ENCODE peak calls at places on chromosomes 5 and 9, in seven cellular contexts. G is AML-193; N is G401; D is prostate gland; V is CD8-positive, alpha-beta memory T cell; W is fibroblast of lung; F is activated T-helper 1 cell treated with Interleukin-2 at 50 U/mL for 16 hours. O is an unnamed sample.

GRCh38 chr5:150734579-150735384 is 24.0 kb downstream of the DCTN4 start:
- DNase-seq in G (peak; percentile 73), N (no peak), D (no peak), V (no peak), W (no peak), F (no peak), O (peak; percentile 13)

GRCh38 chr9:119924736-119925135 is 555.5 kb upstream of the BRINP1 start:
- DNase-seq in G (no peak), N (no peak), D (no peak), V (no peak), W (no peak), F (no peak), O (peak; percentile 32)

GRCh38 chr9:127524373-127524772 is 73.1 kb downstream of the LRSAM1 start:
- DNase-seq in G (no peak), N (no peak), D (no peak), V (no peak), W (no peak), F (no peak), O (peak; percentile 49)

GRCh38 chr5:151906246-151906645 is 18.4 kb downstream of the GLRA1 start:
- DNase-seq in G (no peak), N (no peak), D (no peak), V (no peak), W (no peak), F (no peak), O (no peak)

GRCh38 chr9:93827545-93828330 is 127.4 kb downstream of the BARX1 start:
- DNase-seq in G (no peak), N (peak; percentile 53), D (no peak), V (no peak), W (peak; percentile 45), F (no peak), O (peak; percentile 83)

GRCh38 chr5:25713259-25713658 is 1068.5 kb upstream of the CDH10 start:
- DNase-seq in G (no peak), N (no peak), D (no peak), V (no peak), W (no peak), F (no peak), O (peak; percentile 46)

GRCh38 chr5:83107692-83108410 is 30.5 kb downstream of the XRCC4 start:
- DNase-seq in G (no peak), N (no peak), D (no peak), V (no peak), W (no peak), F (no peak), O (no peak)

GRCh38 chr9:14690986-14691730 is 2.1 kb downstream of the ZDHHC21 start:
- DNase-seq in G (peak; percentile 1), N (no peak), D (no peak), V (no peak), W (no peak), F (no peak), O (no peak)

GRCh38 chr9:119195521-119195920 is 173.7 kb downstream of the BRINP1 start:
- DNase-seq in G (no peak), N (no peak), D (no peak), V (no peak), W (no peak), F (no peak), O (peak; percentile 38)

GRCh38 chr9:21160178-21160577 is 6.3 kb downstream of the IFNA21 start:
- DNase-seq in G (peak; percentile 75), N (no peak), D (no peak), V (no peak), W (no peak), F (no peak), O (no peak)

O was measured in GM23338.